ENCODE peak calls at places on chromosomes 3 and 15, in five cellular contexts. D, P, T, S and A are unnamed samples.

GRCh38 chr15:77515613-77516012 is 94.9 kb downstream of the HMG20A start:
- DNase-seq in D (no peak), P (no peak), T (no peak), S (no peak), A (no peak)

GRCh38 chr3:62542185-62542584 is 168.8 kb upstream of the FEZF2 start:
- DNase-seq in D (no peak), P (no peak), T (no peak), S (no peak), A (no peak)

GRCh38 chr3:41364736-41365135 is 165.4 kb downstream of the CTNNB1 start:
- DNase-seq in D (no peak), P (no peak), T (no peak), S (no peak), A (no peak)

GRCh38 chr3:8500208-8500961 is 1.2 kb upstream of the LMCD1 start:
- DNase-seq in D (peak; percentile 60), P (no peak), T (no peak), S (no peak), A (no peak)

GRCh38 chr3:115663414-115663813 is 40.1 kb downstream of the GAP43 start:
- DNase-seq in D (no peak), P (no peak), T (no peak), S (no peak), A (no peak)

GRCh38 chr3:179279294-179279693 is 28.4 kb upstream of the KCNMB3 start:
- DNase-seq in D (no peak), P (no peak), T (no peak), S (no peak), A (no peak)

GRCh38 chr3:17154221-17154620 is 269.5 kb downstream of the PLCL2 start:
- DNase-seq in D (no peak), P (no peak), T (no peak), S (no peak), A (peak; percentile 56)

GRCh38 chr3:37992271-37993066 is 1.9 kb downstream of the VILL start:
- DNase-seq in D (no peak), P (no peak), T (no peak), S (no peak), A (peak; percentile 65)

GRCh38 chr3:30553641-30554316 is 52.6 kb upstream of the TGFBR2 start:
- DNase-seq in D (no peak), P (no peak), T (no peak), S (no peak), A (no peak)

GRCh38 chr3:187811580-187812250 is 66.4 kb upstream of the BCL6 start:
- DNase-seq in D (no peak), P (peak; percentile 9), T (no peak), S (no peak), A (no peak)

GRCh38 chr3:156603379-156604017 is 48.6 kb upstream of the SSR3 start:
- DNase-seq in D (no peak), P (no peak), T (no peak), S (no peak), A (no peak)

GRCh38 chr3:39104961-39105686 is 2.3 kb downstream of the GORASP1 start:
- DNase-seq in D (no peak), P (no peak), T (no peak), S (peak; percentile 8), A (no peak)

GRCh38 chr15:51796777-51797474 is 32.5 kb upstream of the TMOD3 start:
- DNase-seq in D (no peak), P (peak; percentile 49), T (no peak), S (no peak), A (no peak)

GRCh38 chr3:51622868-51623267 is 48.2 kb upstream of the TEX264 start:
- DNase-seq in D (no peak), P (no peak), T (no peak), S (no peak), A (no peak)

GRCh38 chr3:22836131-22836530 is 367.0 kb upstream of the UBE2E2 start:
- DNase-seq in D (no peak), P (no peak), T (no peak), S (no peak), A (no peak)

GRCh38 chr15:86608461-86608860 is 528.8 kb downstream of the AGBL1 start:
- DNase-seq in D (no peak), P (no peak), T (peak; percentile 47), S (peak; percentile 20), A (no peak)

GRCh38 chr15:47588968-47589367 is 128.3 kb upstream of the SEMA6D start:
- DNase-seq in D (no peak), P (no peak), T (no peak), S (no peak), A (no peak)

GRCh38 chr15:72358532-72359180 is 17.2 kb downstream of the HEXA start:
- DNase-seq in D (no peak), P (no peak), T (peak; percentile 71), S (no peak), A (no peak)

GRCh38 chr15:72285927-72286516 is 13.7 kb upstream of the PARP6 start:
- DNase-seq in D (no peak), P (peak; percentile 83), T (peak; percentile 41), S (peak; percentile 7), A (no peak)

GRCh38 chr3:7371693-7372572 is 511.0 kb downstream of the GRM7 start:
- DNase-seq in D (no peak), P (no peak), T (no peak), S (no peak), A (no peak)

GRCh38 chr3:188941103-188941502 is 230.7 kb upstream of the TPRG1 start:
- DNase-seq in D (no peak), P (no peak), T (no peak), S (no peak), A (no peak)

GRCh38 chr15:65101418-65101890 is 13.5 kb downstream of the UBAP1L start:
- DNase-seq in D (no peak), P (peak; percentile 68), T (peak; percentile 70), S (no peak), A (no peak)

GRCh38 chr3:142239421-142239820 is 14.0 kb upstream of the GK5 start:
- DNase-seq in D (no peak), P (no peak), T (no peak), S (no peak), A (no peak)

GRCh38 chr3:61847784-61848462 is 286.6 kb downstream of the PTPRG start:
- DNase-seq in D (peak; percentile 10), P (no peak), T (peak; percentile 50), S (no peak), A (peak; percentile 84)

GRCh38 chr3:72996473-72997333 is at the start of gene PPP4R2:
- DNase-seq in D (peak; percentile 92), P (peak; percentile 72), T (peak; percentile 92), S (peak; percentile 69), A (peak; percentile 91)

GRCh38 chr3:189458536-189458935 is 172.7 kb upstream of the TP63 start:
- DNase-seq in D (no peak), P (no peak), T (no peak), S (no peak), A (no peak)

GRCh38 chr15:91263632-91264477 is 163.8 kb downstream of the SV2B start:
- DNase-seq in D (peak; percentile 1), P (no peak), T (peak; percentile 76), S (no peak), A (peak; percentile 92)

GRCh38 chr3:102006812-102007485 is 157.6 kb downstream of the NFKBIZ start:
- DNase-seq in D (no peak), P (peak; percentile 11), T (no peak), S (peak; percentile 90), A (no peak)

GRCh38 chr15:79049416-79049815 is 41.2 kb downstream of the RASGRF1 start:
- DNase-seq in D (no peak), P (no peak), T (no peak), S (no peak), A (no peak)

GRCh38 chr3:25430942-25431570 is 3.0 kb downstream of the RARB start:
- DNase-seq in D (no peak), P (no peak), T (no peak), S (no peak), A (no peak)